ENCODE peak calls at places on chromosomes 6 and 20, in six cellular contexts. H is body of pancreas, B is transverse colon, L is PC-9, X is GM23338, N is heart left ventricle. J is an unnamed sample.

GRCh38 chr6:138371720-138372119 is 6.0 kb upstream of the SMIM28 start:
- DNase-seq in H (no peak), B (no peak), L (peak; percentile 76), X (no peak), N (no peak), J (no peak)

GRCh38 chr6:49030621-49031020 is 432.4 kb downstream of the MMUT start:
- DNase-seq in H (no peak), B (no peak), L (no peak), X (no peak), N (no peak), J (no peak)

GRCh38 chr20:34546751-34547181 is 11.8 kb upstream of the MAP1LC3A start:
- DNase-seq in H (no peak), B (peak; percentile 70), L (no peak), X (no peak), N (no peak), J (no peak)

GRCh38 chr6:109768485-109768884 is 77.4 kb downstream of the FIG4 start:
- DNase-seq in H (no peak), B (no peak), L (no peak), X (no peak), N (no peak), J (no peak)

GRCh38 chr20:6626805-6627204 is 140.7 kb upstream of the BMP2 start:
- DNase-seq in H (no peak), B (no peak), L (no peak), X (peak; percentile 83), N (no peak), J (no peak)

GRCh38 chr6:162705736-162706135 is 21.8 kb downstream of the PRKN start:
- DNase-seq in H (no peak), B (no peak), L (no peak), X (no peak), N (no peak), J (no peak)

GRCh38 chr20:47610247-47610944 is 108.7 kb downstream of the NCOA3 start:
- DNase-seq in H (no peak), B (peak; percentile 44), L (peak; percentile 69), X (no peak), N (peak; percentile 34), J (peak; percentile 74)

GRCh38 chr6:137286368-137286767 is 67.2 kb upstream of the IFNGR1 start:
- DNase-seq in H (no peak), B (no peak), L (no peak), X (no peak), N (no peak), J (no peak)

GRCh38 chr6:43452896-43453295 is 2.5 kb downstream of the DLK2 start:
- DNase-seq in H (no peak), B (no peak), L (no peak), X (no peak), N (no peak), J (no peak)

GRCh38 chr20:34045294-34045693 is 51.6 kb downstream of the RALY start:
- DNase-seq in H (peak; percentile 20), B (no peak), L (no peak), X (no peak), N (peak; percentile 53), J (no peak)

GRCh38 chr20:58605292-58606065 is 45.6 kb upstream of the STX16 start:
- DNase-seq in H (no peak), B (no peak), L (no peak), X (no peak), N (no peak), J (peak; percentile 24)

GRCh38 chr20:49344975-49345374 is 67.1 kb upstream of the ZNFX1 start:
- DNase-seq in H (peak; percentile 21), B (peak; percentile 41), L (peak; percentile 94), X (no peak), N (peak; percentile 59), J (peak; percentile 75)

GRCh38 chr6:82022614-82023102 is 224.9 kb downstream of the IBTK start:
- DNase-seq in H (no peak), B (no peak), L (peak; percentile 79), X (no peak), N (no peak), J (no peak)

GRCh38 chr6:45378324-45378926 is 691 bp upstream of the SUPT3H start:
- DNase-seq in H (no peak), B (no peak), L (no peak), X (no peak), N (peak; percentile 55), J (peak; percentile 80)

GRCh38 chr6:113375950-113376846 is 480.9 kb upstream of the MARCKS start:
- DNase-seq in H (no peak), B (no peak), L (peak; percentile 41), X (no peak), N (no peak), J (no peak)

GRCh38 chr6:166614589-166614988 is 12.5 kb downstream of the RPS6KA2 start:
- DNase-seq in H (no peak), B (no peak), L (no peak), X (no peak), N (no peak), J (no peak)

GRCh38 chr6:11711644-11711993 is 67.0 kb downstream of the ADTRP start:
- DNase-seq in H (no peak), B (no peak), L (no peak), X (no peak), N (no peak), J (no peak)

GRCh38 chr6:33585403-33586107 is 5.5 kb upstream of the BAK1 start:
- DNase-seq in H (peak; percentile 80), B (peak; percentile 91), L (peak; percentile 54), X (peak; percentile 87), N (peak; percentile 84), J (peak; percentile 94)

GRCh38 chr6:6631526-6632276 is 43.2 kb downstream of the LY86 start:
- DNase-seq in H (no peak), B (no peak), L (no peak), X (no peak), N (no peak), J (no peak)

GRCh38 chr6:159066479-159066878 is 21.7 kb upstream of the TAGAP start:
- DNase-seq in H (no peak), B (no peak), L (no peak), X (no peak), N (no peak), J (no peak)

GRCh38 chr6:129345890-129346289 is 364.1 kb downstream of the ARHGAP18 start:
- DNase-seq in H (no peak), B (no peak), L (no peak), X (no peak), N (no peak), J (no peak)

GRCh38 chr6:89410231-89411018 is 1.6 kb downstream of the RRAGD start:
- DNase-seq in H (no peak), B (no peak), L (no peak), X (peak; percentile 85), N (no peak), J (no peak)

GRCh38 chr20:53918010-53918311 is 152.4 kb downstream of the BCAS1 start:
- DNase-seq in H (no peak), B (no peak), L (no peak), X (no peak), N (no peak), J (no peak)
- H3K27ac ChIP-seq in H (peak overlapping the region; percentile 87), B (peak overlapping the region; percentile 95), L (peak overlapping the region; percentile 93), X (peak overlapping the region; percentile 53), N (peak overlapping the region; percentile 94), J (no peak overlapping the region)

GRCh38 chr20:36468149-36469000 is 72.9 kb upstream of the MYL9 start:
- DNase-seq in H (peak; percentile 53), B (no peak), L (no peak), X (no peak), N (peak; percentile 33), J (peak; percentile 63)
- H3K4me3 ChIP-seq in H (no peak overlapping the region), B (no peak overlapping the region), L (no peak overlapping the region), X (no peak overlapping the region), N (no peak overlapping the region), J (no peak overlapping the region)

GRCh38 chr6:2780109-2780730 is 15.0 kb downstream of the WRNIP1 start:
- DNase-seq in H (no peak), B (no peak), L (no peak), X (no peak), N (no peak), J (no peak)
- H3K4me1 ChIP-seq in H (peaks cover 4% of the 10 kb centered on the region), B (no peaks in the 10 kb centered on the region), L (no peaks in the 10 kb centered on the region), X (peaks cover 4% of the 10 kb centered on the region), N (peaks cover 16% of the 10 kb centered on the region), J (peaks cover 4% of the 10 kb centered on the region)

GRCh38 chr20:64044484-64045247 is 4.8 kb downstream of the SOX18 start:
- DNase-seq in H (no peak), B (no peak), L (peak; percentile 61), X (no peak), N (peak; percentile 57), J (no peak)
- H3K27ac ChIP-seq in H (peak overlapping the region; percentile 28), B (no peak overlapping the region), L (no peak overlapping the region), X (no peak overlapping the region), N (peak overlapping the region; percentile 90), J (no peak overlapping the region)

GRCh38 chr6:19156443-19156842 is 680.7 kb upstream of the ID4 start:
- DNase-seq in H (no peak), B (no peak), L (no peak), X (no peak), N (no peak), J (no peak)

GRCh38 chr6:19157496-19157895 is 679.7 kb upstream of the ID4 start:
- DNase-seq in H (no peak), B (no peak), L (no peak), X (peak; percentile 19), N (no peak), J (no peak)

GRCh38 chr6:19150307-19150706 is 686.9 kb upstream of the ID4 start:
- DNase-seq in H (no peak), B (no peak), L (no peak), X (no peak), N (no peak), J (no peak)

GRCh38 chr6:19153981-19154295 is 683.2 kb upstream of the ID4 start:
- DNase-seq in H (no peak), B (no peak), L (no peak), X (no peak), N (no peak), J (no peak)

GRCh38 chr6:19153270-19153980 is 683.7 kb upstream of the ID4 start:
- DNase-seq in H (no peak), B (no peak), L (no peak), X (no peak), N (peak; percentile 19), J (no peak)
- H3K4me3 ChIP-seq in H (no peak overlapping the region), B (no peak overlapping the region), L (no peak overlapping the region), X (no peak overlapping the region), N (no peak overlapping the region), J (no peak overlapping the region)

GRCh38 chr20:62429455-62430310 is 2.3 kb upstream of the RBBP8NL start:
- DNase-seq in H (no peak), B (no peak), L (no peak), X (no peak), N (no peak), J (no peak)
- H3K4me1 ChIP-seq in H (peaks cover 26% of the 10 kb centered on the region), B (peaks cover 28% of the 10 kb centered on the region), L (peaks cover 30% of the 10 kb centered on the region), X (peaks cover 27% of the 10 kb centered on the region), N (peaks cover 11% of the 10 kb centered on the region), J (no peaks in the 10 kb centered on the region)

J was measured in aorta.